ENCODE peak calls at places on chromosomes 12 and 14, in seven cellular contexts. L is sigmoid colon, Y is cardiac muscle cell, I is pancreas, R is H1, Q is fibroblast of the aortic adventitia, O is AG04450. T is an unnamed sample.

GRCh38 chr14:76267322-76268012 is 108.5 kb upstream of the ESRRB start:
- DNase-seq in L (peak), Y (peak), I (peak), R (peak), Q (peak), O (no peak), T (peak)

GRCh38 chr12:53173085-53173715 is 7.3 kb upstream of the ZNF740 start:
- DNase-seq in L (no peak), Y (no peak), I (no peak), R (no peak), Q (no peak), O (no peak), T (no peak)

GRCh38 chr12:50786498-50787231 is 22.8 kb downstream of the ATF1 start:
- DNase-seq in L (no peak), Y (peak), I (no peak), R (no peak), Q (peak), O (peak), T (peak)

GRCh38 chr12:7542813-7543212 is 39.2 kb upstream of the CD163 start:
- DNase-seq in L (no peak), Y (peak), I (no peak), R (no peak), Q (peak), O (no peak), T (peak)

GRCh38 chr14:51004801-51005526 is 60.7 kb upstream of the PYGL start:
- DNase-seq in L (no peak), Y (peak), I (no peak), R (no peak), Q (peak), O (no peak), T (peak)

GRCh38 chr12:6962285-6963015 is 8.0 kb downstream of the PHB2 start:
- DNase-seq in L (peak), Y (no peak), I (peak), R (peak), Q (no peak), O (no peak), T (no peak)

GRCh38 chr12:3125674-3126073 is 48.5 kb downstream of the TSPAN9 start:
- DNase-seq in L (no peak), Y (no peak), I (no peak), R (no peak), Q (no peak), O (no peak), T (no peak)

GRCh38 chr12:57899010-57899662 is 42.2 kb upstream of the ATP23 start:
- DNase-seq in L (peak), Y (peak), I (no peak), R (no peak), Q (peak), O (peak), T (peak)

GRCh38 chr14:85573406-85573805 is 43.5 kb downstream of the FLRT2 start:
- DNase-seq in L (no peak), Y (no peak), I (no peak), R (no peak), Q (peak), O (no peak), T (peak)

GRCh38 chr14:75283162-75283883 is 4.7 kb downstream of the FOS start:
- DNase-seq in L (peak), Y (peak), I (peak), R (no peak), Q (peak), O (no peak), T (peak)

GRCh38 chr14:89167705-89168104 is 249.3 kb downstream of the FOXN3 start:
- DNase-seq in L (no peak), Y (no peak), I (no peak), R (no peak), Q (no peak), O (no peak), T (no peak)

GRCh38 chr12:2616763-2617162 is 178.0 kb upstream of the FKBP4 start:
- DNase-seq in L (no peak), Y (no peak), I (no peak), R (no peak), Q (no peak), O (no peak), T (no peak)

GRCh38 chr12:11797317-11797913 is 147.9 kb downstream of the ETV6 start:
- DNase-seq in L (no peak), Y (peak), I (no peak), R (no peak), Q (peak), O (peak), T (peak)

GRCh38 chr12:115012861-115013667 is 329.1 kb upstream of the TBX3 start:
- DNase-seq in L (no peak), Y (no peak), I (no peak), R (no peak), Q (no peak), O (no peak), T (no peak)

GRCh38 chr12:104986022-104986941 is at the start of gene NOPCHAP1:
- DNase-seq in L (peak), Y (peak), I (peak), R (peak), Q (peak), O (peak), T (peak)

GRCh38 chr12:107929436-107929835 is 154.9 kb downstream of the ASCL4 start:
- DNase-seq in L (no peak), Y (peak), I (no peak), R (no peak), Q (peak), O (no peak), T (peak)

GRCh38 chr14:105495101-105495989 is 4.3 kb downstream of the TEDC1 start:
- DNase-seq in L (peak), Y (no peak), I (no peak), R (no peak), Q (no peak), O (no peak), T (no peak)

GRCh38 chr12:88207921-88208640 is 66.0 kb downstream of the TMTC3 start:
- DNase-seq in L (no peak), Y (peak), I (no peak), R (no peak), Q (peak), O (peak), T (peak)

GRCh38 chr14:98912655-98913054 is 359.3 kb downstream of the BCL11B start:
- DNase-seq in L (no peak), Y (no peak), I (no peak), R (no peak), Q (no peak), O (no peak), T (no peak)

GRCh38 chr14:59354666-59355065 is 110.5 kb downstream of the GPR135 start:
- DNase-seq in L (no peak), Y (peak), I (no peak), R (no peak), Q (peak), O (peak), T (peak)

GRCh38 chr14:91041450-91041849 is 19.0 kb downstream of the RPS6KA5 start:
- DNase-seq in L (no peak), Y (no peak), I (no peak), R (no peak), Q (no peak), O (no peak), T (no peak)

GRCh38 chr12:92796650-92797049 is 93.9 kb downstream of the PLEKHG7 start:
- DNase-seq in L (no peak), Y (no peak), I (no peak), R (no peak), Q (no peak), O (no peak), T (peak)

GRCh38 chr12:77062846-77063461 is 2.4 kb downstream of the E2F7 start:
- DNase-seq in L (no peak), Y (peak), I (no peak), R (no peak), Q (peak), O (peak), T (peak)

GRCh38 chr14:66432334-66432733 is 53.8 kb upstream of the CCDC196 start:
- DNase-seq in L (no peak), Y (no peak), I (no peak), R (no peak), Q (no peak), O (no peak), T (no peak)

GRCh38 chr14:70254476-70254961 is 65.8 kb upstream of the SLC8A3 start:
- DNase-seq in L (no peak), Y (peak), I (peak), R (peak), Q (no peak), O (no peak), T (peak)

GRCh38 chr12:124744659-124745467 is 118.8 kb downstream of the SCARB1 start:
- DNase-seq in L (no peak), Y (no peak), I (no peak), R (peak), Q (no peak), O (no peak), T (peak)

GRCh38 chr14:24086193-24086955 is 7.7 kb upstream of the PCK2 start:
- DNase-seq in L (no peak), Y (no peak), I (no peak), R (no peak), Q (no peak), O (no peak), T (no peak)

GRCh38 chr12:105278043-105278697 is 42.2 kb upstream of the APPL2 start:
- DNase-seq in L (no peak), Y (peak), I (no peak), R (no peak), Q (peak), O (no peak), T (peak)

GRCh38 chr12:126355346-126355745 is 1290.1 kb downstream of the AACS start:
- DNase-seq in L (no peak), Y (no peak), I (no peak), R (no peak), Q (no peak), O (no peak), T (no peak)

GRCh38 chr12:19186722-19187661 is 57.5 kb downstream of the PLEKHA5 start:
- DNase-seq in L (no peak), Y (peak), I (no peak), R (no peak), Q (peak), O (no peak), T (peak)

GRCh38 chr14:50874842-50875241 is 3.0 kb downstream of the ABHD12B start:
- DNase-seq in L (no peak), Y (no peak), I (no peak), R (no peak), Q (no peak), O (no peak), T (no peak)

GRCh38 chr12:110165540-110166159 is 41.5 kb downstream of the IFT81 start:
- DNase-seq in L (no peak), Y (no peak), I (no peak), R (no peak), Q (no peak), O (no peak), T (no peak)

GRCh38 chr12:28172434-28173030 is 17.7 kb upstream of the CCDC91 start:
- DNase-seq in L (no peak), Y (peak), I (peak), R (no peak), Q (peak), O (peak), T (peak)
- H3K4me3 ChIP-seq in L (no peak), Y (no peak), I (no peak), R (no peak), Q (no peak), O (no peak), T (no peak)

GRCh38 chr14:106877527-106877926 is 1351.1 kb downstream of the TMEM121 start:
- DNase-seq in L (no peak), Y (no peak), I (no peak), R (no peak), Q (no peak), O (no peak), T (no peak)

GRCh38 chr14:106879241-106879640 is 1352.9 kb downstream of the TMEM121 start:
- DNase-seq in L (no peak), Y (no peak), I (no peak), R (peak), Q (no peak), O (no peak), T (peak)

GRCh38 chr14:106883218-106883692 is 1356.9 kb downstream of the TMEM121 start:
- DNase-seq in L (no peak), Y (no peak), I (no peak), R (peak), Q (no peak), O (no peak), T (peak)
- TF ChIP-seq CTCF in L (no peak), Y (peak), I (peak), R (peak), Q (peak), O (no peak), T (peak)

DNA sequence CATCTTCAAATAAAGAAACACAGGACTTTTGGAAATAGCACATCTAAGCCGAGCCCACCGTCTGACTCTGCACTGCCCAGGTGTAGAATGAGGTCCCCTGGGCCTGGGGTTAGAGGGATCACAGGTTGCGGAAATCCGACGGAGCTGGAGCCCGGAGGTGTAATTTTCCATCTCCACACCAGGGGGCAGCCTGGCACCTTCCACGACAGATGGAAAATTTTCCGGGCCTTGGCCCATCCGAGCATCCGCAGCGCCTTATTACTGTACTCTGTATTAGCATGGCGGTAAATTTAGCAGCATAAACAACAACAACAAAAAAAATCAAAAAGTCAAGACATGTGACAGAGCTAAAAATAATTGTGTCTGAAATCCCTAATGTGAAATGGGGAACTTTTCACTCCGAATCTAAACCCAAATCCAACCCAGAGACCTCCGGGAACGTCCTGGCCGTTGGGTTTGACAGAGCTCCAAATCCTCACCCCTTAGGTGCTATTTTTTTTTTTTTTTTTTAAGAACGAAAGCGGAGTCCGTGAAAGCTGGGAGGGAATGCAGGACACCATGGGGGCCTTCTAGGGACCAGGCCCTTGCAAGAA is 93.9 kb downstream of the KSR2 start:
- DNase-seq in L (peak), Y (peak), I (peak), R (peak), Q (peak), O (peak), T (peak)
- H3K4me3 ChIP-seq in L (no peak), Y (no peak), I (no peak), R (no peak), Q (no peak), O (no peak), T (no peak)

GRCh38 chr14:36339817-36340216 is 19.4 kb upstream of the MBIP start:
- DNase-seq in L (no peak), Y (no peak), I (no peak), R (no peak), Q (no peak), O (no peak), T (no peak)

GRCh38 chr14:36344211-36344610 is 23.8 kb upstream of the MBIP start:
- DNase-seq in L (no peak), Y (no peak), I (no peak), R (no peak), Q (peak), O (no peak), T (no peak)

GRCh38 chr14:36346052-36346451 is 25.6 kb upstream of the MBIP start:
- DNase-seq in L (no peak), Y (no peak), I (no peak), R (no peak), Q (no peak), O (no peak), T (no peak)

GRCh38 chr14:36340276-36340890 is 19.9 kb upstream of the MBIP start:
- DNase-seq in L (no peak), Y (no peak), I (no peak), R (no peak), Q (no peak), O (no peak), T (no peak)
- TF ChIP-seq CTCF in L (no peak), Y (no peak), I (no peak), R (no peak), Q (no peak), O (no peak), T (no peak)